ENCODE peak calls at places on chromosomes 5 and 9, in nine cellular contexts. One of them, this sample, is unnamed.

GRCh38 chr5:73436535-73437125 is 11.9 kb downstream of the FOXD1 start:
- DNase-seq in GM12891: no peak
- DNase-seq in transverse colon: no peak
- DNase-seq in stomach: no peak
- DNase-seq in adrenal gland: no peak
- DNase-seq in sigmoid colon: no peak
- DNase-seq in upper lobe of left lung: peak; percentile 80
- DNase-seq in A549: no peak
- DNase-seq in body of pancreas: no peak
- DNase-seq in this sample: no peak

GRCh38 chr5:178433273-178433775 is 156.9 kb downstream of the COL23A1 start:
- DNase-seq in GM12891: no peak
- DNase-seq in transverse colon: no peak
- DNase-seq in stomach: no peak
- DNase-seq in adrenal gland: no peak
- DNase-seq in sigmoid colon: peak; percentile 40
- DNase-seq in upper lobe of left lung: no peak
- DNase-seq in A549: no peak
- DNase-seq in body of pancreas: no peak
- DNase-seq in this sample: no peak

GRCh38 chr9:107172160-107172978 is 110.7 kb upstream of the RAD23B start:
- DNase-seq in GM12891: peak; percentile 27
- DNase-seq in transverse colon: peak; percentile 80
- DNase-seq in stomach: peak; percentile 77
- DNase-seq in adrenal gland: peak; percentile 85
- DNase-seq in sigmoid colon: peak; percentile 84
- DNase-seq in upper lobe of left lung: no peak
- DNase-seq in A549: peak; percentile 35
- DNase-seq in body of pancreas: peak; percentile 75
- DNase-seq in this sample: peak; percentile 55

GRCh38 chr9:113990975-113991471 is 87.1 kb downstream of the AMBP start:
- DNase-seq in GM12891: no peak
- DNase-seq in transverse colon: no peak
- DNase-seq in stomach: no peak
- DNase-seq in adrenal gland: peak; percentile 49
- DNase-seq in sigmoid colon: no peak
- DNase-seq in upper lobe of left lung: no peak
- DNase-seq in A549: no peak
- DNase-seq in body of pancreas: peak; percentile 15
- DNase-seq in this sample: no peak

GRCh38 chr5:142826741-142827492 is 56.7 kb downstream of the ARHGAP26 start:
- DNase-seq in GM12891: no peak
- DNase-seq in transverse colon: no peak
- DNase-seq in stomach: peak; percentile 69
- DNase-seq in adrenal gland: peak; percentile 59
- DNase-seq in sigmoid colon: no peak
- DNase-seq in upper lobe of left lung: no peak
- DNase-seq in A549: no peak
- DNase-seq in body of pancreas: peak; percentile 72
- DNase-seq in this sample: no peak

GRCh38 chr5:172347653-172348052 is 64.1 kb upstream of the UBTD2 start:
- DNase-seq in GM12891: no peak
- DNase-seq in transverse colon: no peak
- DNase-seq in stomach: no peak
- DNase-seq in adrenal gland: no peak
- DNase-seq in sigmoid colon: no peak
- DNase-seq in upper lobe of left lung: no peak
- DNase-seq in A549: no peak
- DNase-seq in body of pancreas: peak; percentile 20
- DNase-seq in this sample: no peak

GRCh38 chr9:77019010-77019809 is at the start of gene FOXB2:
- DNase-seq in GM12891: no peak
- DNase-seq in transverse colon: no peak
- DNase-seq in stomach: no peak
- DNase-seq in adrenal gland: no peak
- DNase-seq in sigmoid colon: no peak
- DNase-seq in upper lobe of left lung: peak; percentile 56
- DNase-seq in A549: no peak
- DNase-seq in body of pancreas: no peak
- DNase-seq in this sample: no peak

GRCh38 chr5:17928571-17928970 is 294.3 kb downstream of the TAF11L14 start:
- DNase-seq in GM12891: no peak
- DNase-seq in transverse colon: no peak
- DNase-seq in stomach: no peak
- DNase-seq in adrenal gland: no peak
- DNase-seq in sigmoid colon: no peak
- DNase-seq in upper lobe of left lung: no peak
- DNase-seq in A549: no peak
- DNase-seq in body of pancreas: peak; percentile 80
- DNase-seq in this sample: no peak

GRCh38 chr5:42648036-42648435 is 108.6 kb upstream of the CCDC152 start:
- DNase-seq in GM12891: no peak
- DNase-seq in transverse colon: no peak
- DNase-seq in stomach: no peak
- DNase-seq in adrenal gland: no peak
- DNase-seq in sigmoid colon: no peak
- DNase-seq in upper lobe of left lung: no peak
- DNase-seq in A549: no peak
- DNase-seq in body of pancreas: no peak
- DNase-seq in this sample: no peak

GRCh38 chr5:50921366-50922133 is 255.1 kb downstream of the PARP8 start:
- DNase-seq in GM12891: no peak
- DNase-seq in transverse colon: no peak
- DNase-seq in stomach: no peak
- DNase-seq in adrenal gland: no peak
- DNase-seq in sigmoid colon: no peak
- DNase-seq in upper lobe of left lung: peak; percentile 55
- DNase-seq in A549: no peak
- DNase-seq in body of pancreas: no peak
- DNase-seq in this sample: no peak

GRCh38 chr9:131627846-131628820 is 82.8 kb downstream of the PRRT1B start:
- DNase-seq in GM12891: no peak
- DNase-seq in transverse colon: peak; percentile 94
- DNase-seq in stomach: peak; percentile 75
- DNase-seq in adrenal gland: peak; percentile 98
- DNase-seq in sigmoid colon: no peak
- DNase-seq in upper lobe of left lung: no peak
- DNase-seq in A549: no peak
- DNase-seq in body of pancreas: peak; percentile 98
- DNase-seq in this sample: no peak

GRCh38 chr9:79976501-79977444 is 405.0 kb downstream of the TLE4 start:
- DNase-seq in GM12891: no peak
- DNase-seq in transverse colon: no peak
- DNase-seq in stomach: no peak
- DNase-seq in adrenal gland: no peak
- DNase-seq in sigmoid colon: no peak
- DNase-seq in upper lobe of left lung: peak; percentile 49
- DNase-seq in A549: no peak
- DNase-seq in body of pancreas: no peak
- DNase-seq in this sample: no peak

GRCh38 chr5:95838001-95838520 is 15.5 kb upstream of the GLRX start:
- DNase-seq in GM12891: no peak
- DNase-seq in transverse colon: no peak
- DNase-seq in stomach: no peak
- DNase-seq in adrenal gland: no peak
- DNase-seq in sigmoid colon: no peak
- DNase-seq in upper lobe of left lung: no peak
- DNase-seq in A549: no peak
- DNase-seq in body of pancreas: no peak
- DNase-seq in this sample: no peak

DNA sequence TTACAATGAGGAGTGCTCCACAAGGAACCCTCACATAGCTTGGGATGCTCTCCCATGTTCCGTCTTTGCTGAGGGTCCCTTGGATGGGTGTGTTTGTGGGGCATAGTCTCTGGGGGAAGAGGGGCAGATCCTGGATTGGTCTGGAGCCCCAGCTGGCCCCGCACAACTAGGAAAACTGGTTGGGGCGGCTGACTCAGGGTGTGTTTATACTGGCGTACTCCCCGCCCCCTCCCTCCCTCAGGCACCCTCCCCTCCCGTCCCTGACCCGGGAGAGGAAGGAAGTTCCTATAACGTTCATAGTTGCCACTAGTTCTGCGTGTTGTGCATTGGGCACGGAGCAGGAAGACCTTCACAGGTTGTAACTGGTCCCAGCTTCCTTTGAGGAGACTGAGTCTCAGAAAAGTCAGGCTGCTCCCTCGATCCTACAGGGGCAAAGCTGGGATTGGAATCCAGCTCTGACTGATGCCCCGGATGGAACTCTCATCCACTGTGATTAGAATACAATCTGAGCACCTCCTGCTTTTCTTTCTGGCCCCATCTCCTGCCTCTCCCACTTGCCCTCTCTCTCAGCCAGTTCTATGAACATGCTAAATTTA is 11.0 kb downstream of the IER5L start:
- DNase-seq in GM12891: no peak
- DNase-seq in transverse colon: peak; percentile 92
- DNase-seq in stomach: peak; percentile 95
- DNase-seq in adrenal gland: peak; percentile 80
- DNase-seq in sigmoid colon: peak; percentile 92
- DNase-seq in upper lobe of left lung: no peak
- DNase-seq in A549: peak; percentile 97
- DNase-seq in body of pancreas: peak; percentile 96
- DNase-seq in this sample: peak; percentile 30
- TF ChIP-seq POLR2A in GM12891: no peak
- TF ChIP-seq POLR2A in transverse colon: peak; percentile 61
- TF ChIP-seq POLR2A in stomach: no peak
- TF ChIP-seq POLR2A in adrenal gland: peak; percentile 58
- TF ChIP-seq POLR2A in sigmoid colon: no peak
- TF ChIP-seq POLR2A in upper lobe of left lung: peak; percentile 63
- TF ChIP-seq POLR2A in A549: peak; percentile 70
- TF ChIP-seq POLR2A in body of pancreas: peak; percentile 66
- TF ChIP-seq POLR2A in this sample: no peak

GRCh38 chr5:91123291-91123690 is 259.8 kb downstream of the ARRDC3 start:
- DNase-seq in GM12891: no peak
- DNase-seq in transverse colon: no peak
- DNase-seq in stomach: no peak
- DNase-seq in adrenal gland: no peak
- DNase-seq in sigmoid colon: no peak
- DNase-seq in upper lobe of left lung: no peak
- DNase-seq in A549: no peak
- DNase-seq in body of pancreas: no peak
- DNase-seq in this sample: no peak
- TF ChIP-seq POLR2A in GM12891: no peak
- TF ChIP-seq POLR2A in transverse colon: no peak
- TF ChIP-seq POLR2A in stomach: no peak
- TF ChIP-seq POLR2A in adrenal gland: no peak
- TF ChIP-seq POLR2A in sigmoid colon: no peak
- TF ChIP-seq POLR2A in upper lobe of left lung: no peak
- TF ChIP-seq POLR2A in A549: no peak
- TF ChIP-seq POLR2A in body of pancreas: no peak
- TF ChIP-seq POLR2A in this sample: no peak

DNA sequence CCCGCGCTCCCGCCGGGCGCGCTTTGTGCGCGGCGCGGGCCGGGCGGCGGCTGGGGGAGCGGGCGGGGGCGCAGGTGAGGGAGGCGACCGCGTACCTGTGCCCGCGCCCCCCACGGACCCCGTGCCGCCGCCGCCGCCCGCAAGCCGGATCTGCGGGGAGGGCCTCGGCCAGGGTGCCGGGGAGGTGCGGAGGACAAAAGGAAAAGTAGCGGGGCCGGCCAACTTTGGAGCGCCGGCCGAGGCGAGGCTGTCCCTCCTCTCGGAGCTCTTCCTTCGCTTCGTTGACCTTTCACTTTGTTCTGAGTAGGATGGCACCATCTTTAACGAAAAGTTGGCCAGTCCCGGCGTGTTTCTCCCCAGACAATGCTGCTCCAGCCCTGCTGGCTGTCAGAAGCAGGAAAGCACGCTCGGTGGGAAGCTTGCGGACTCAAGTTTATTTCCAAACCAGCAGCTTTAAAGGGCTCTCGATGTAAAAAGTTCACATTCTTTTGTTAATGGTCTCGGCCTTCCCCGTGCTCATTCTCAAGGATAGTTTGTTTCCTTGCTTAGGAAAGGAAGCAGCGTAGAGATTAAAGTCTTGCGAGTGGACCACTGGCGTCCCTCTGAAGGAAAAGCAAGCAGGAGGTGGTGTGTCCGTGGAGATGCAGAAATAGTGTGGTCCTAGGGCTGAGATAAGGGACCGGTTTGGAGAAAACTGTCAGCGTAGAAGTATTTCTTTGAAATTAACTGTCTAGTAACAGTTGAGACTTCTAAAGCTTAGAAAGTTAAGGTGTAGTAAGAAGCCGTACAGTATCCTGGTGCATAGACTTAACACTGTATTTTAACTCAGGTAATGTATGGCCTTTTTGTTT is 660 bp downstream of the EHMT1 start:
- DNase-seq in GM12891: no peak
- DNase-seq in transverse colon: peak; percentile 46
- DNase-seq in stomach: peak; percentile 42
- DNase-seq in adrenal gland: peak; percentile 53
- DNase-seq in sigmoid colon: peak; percentile 73
- DNase-seq in upper lobe of left lung: peak; percentile 91
- DNase-seq in A549: peak; percentile 46
- DNase-seq in body of pancreas: peak; percentile 35
- DNase-seq in this sample: peak; percentile 74
- TF ChIP-seq POLR2A in GM12891: no peak
- TF ChIP-seq POLR2A in transverse colon: no peak
- TF ChIP-seq POLR2A in stomach: no peak
- TF ChIP-seq POLR2A in adrenal gland: peak; percentile 36
- TF ChIP-seq POLR2A in sigmoid colon: no peak
- TF ChIP-seq POLR2A in upper lobe of left lung: no peak
- TF ChIP-seq POLR2A in A549: no peak
- TF ChIP-seq POLR2A in body of pancreas: no peak
- TF ChIP-seq POLR2A in this sample: no peak

GRCh38 chr9:94638335-94639044 is 828 bp downstream of the FBP1 start:
- DNase-seq in GM12891: no peak
- DNase-seq in transverse colon: no peak
- DNase-seq in stomach: peak; percentile 47
- DNase-seq in adrenal gland: no peak
- DNase-seq in sigmoid colon: no peak
- DNase-seq in upper lobe of left lung: no peak
- DNase-seq in A549: no peak
- DNase-seq in body of pancreas: peak; percentile 45
- DNase-seq in this sample: no peak
- TF ChIP-seq POLR2A in GM12891: no peak
- TF ChIP-seq POLR2A in transverse colon: no peak
- TF ChIP-seq POLR2A in stomach: no peak
- TF ChIP-seq POLR2A in adrenal gland: no peak
- TF ChIP-seq POLR2A in sigmoid colon: no peak
- TF ChIP-seq POLR2A in upper lobe of left lung: no peak
- TF ChIP-seq POLR2A in A549: no peak
- TF ChIP-seq POLR2A in body of pancreas: no peak
- TF ChIP-seq POLR2A in this sample: no peak

GRCh38 chr9:19114680-19115270 is 12.1 kb upstream of the HAUS6 start:
- DNase-seq in GM12891: no peak
- DNase-seq in transverse colon: no peak
- DNase-seq in stomach: no peak
- DNase-seq in adrenal gland: no peak
- DNase-seq in sigmoid colon: no peak
- DNase-seq in upper lobe of left lung: no peak
- DNase-seq in A549: no peak
- DNase-seq in body of pancreas: no peak
- DNase-seq in this sample: no peak
- TF ChIP-seq POLR2A in GM12891: no peak
- TF ChIP-seq POLR2A in transverse colon: no peak
- TF ChIP-seq POLR2A in stomach: no peak
- TF ChIP-seq POLR2A in adrenal gland: no peak
- TF ChIP-seq POLR2A in sigmoid colon: no peak
- TF ChIP-seq POLR2A in upper lobe of left lung: peak; percentile 17
- TF ChIP-seq POLR2A in A549: no peak
- TF ChIP-seq POLR2A in body of pancreas: no peak
- TF ChIP-seq POLR2A in this sample: peak; percentile 74

GRCh38 chr5:34680896-34681295 is 24.8 kb downstream of the RAI14 start:
- DNase-seq in GM12891: no peak
- DNase-seq in transverse colon: no peak
- DNase-seq in stomach: no peak
- DNase-seq in adrenal gland: no peak
- DNase-seq in sigmoid colon: no peak
- DNase-seq in upper lobe of left lung: no peak
- DNase-seq in A549: no peak
- DNase-seq in body of pancreas: no peak
- DNase-seq in this sample: no peak
- TF ChIP-seq POLR2A in GM12891: no peak
- TF ChIP-seq POLR2A in transverse colon: no peak
- TF ChIP-seq POLR2A in stomach: no peak
- TF ChIP-seq POLR2A in adrenal gland: no peak
- TF ChIP-seq POLR2A in sigmoid colon: no peak
- TF ChIP-seq POLR2A in upper lobe of left lung: no peak
- TF ChIP-seq POLR2A in A549: no peak
- TF ChIP-seq POLR2A in body of pancreas: no peak
- TF ChIP-seq POLR2A in this sample: no peak

This sample was measured in erythroblast.